ENCODE peak calls at places on chromosomes 3 and 15, in six cellular contexts. One of them, this sample, is unnamed.

GRCh38 chr3:44915702-44916438 is 41.5 kb downstream of the TGM4 start:
- DNase-seq in ACHN: no peak
- DNase-seq in natural killer cell: no peak
- DNase-seq in left lung: no peak
- DNase-seq in NCI-H446 treated with DMSO at 0.1 percent for 48 hours: no peak
- DNase-seq in A549: no peak
- DNase-seq in this sample: no peak

GRCh38 chr15:90619939-90620338 is 90.2 kb downstream of the CRTC3 start:
- DNase-seq in left lung: no peak
- DNase-seq in natural killer cell: no peak
- DNase-seq in ACHN: no peak
- DNase-seq in NCI-H446 treated with DMSO at 0.1 percent for 48 hours: no peak
- DNase-seq in A549: no peak
- DNase-seq in this sample: no peak

GRCh38 chr3:9940746-9941145 is 7.1 kb downstream of the CRELD1 start:
- DNase-seq in ACHN: no peak
- DNase-seq in left lung: no peak
- DNase-seq in NCI-H446 treated with DMSO at 0.1 percent for 48 hours: no peak
- DNase-seq in natural killer cell: no peak
- DNase-seq in A549: no peak
- DNase-seq in this sample: no peak

GRCh38 chr3:15409239-15409638 is 18.1 kb downstream of the METTL6 start:
- DNase-seq in left lung: no peak
- DNase-seq in A549: no peak
- DNase-seq in ACHN: no peak
- DNase-seq in natural killer cell: no peak
- DNase-seq in NCI-H446 treated with DMSO at 0.1 percent for 48 hours: no peak
- DNase-seq in this sample: no peak

GRCh38 chr3:104279617-104280016 is 1087.1 kb upstream of the ALCAM start:
- DNase-seq in left lung: no peak
- DNase-seq in A549: no peak
- DNase-seq in NCI-H446 treated with DMSO at 0.1 percent for 48 hours: no peak
- DNase-seq in natural killer cell: no peak
- DNase-seq in ACHN: peak
- DNase-seq in this sample: peak

GRCh38 chr15:51837784-51838183 is 8.3 kb downstream of the TMOD3 start:
- DNase-seq in natural killer cell: no peak
- DNase-seq in NCI-H446 treated with DMSO at 0.1 percent for 48 hours: no peak
- DNase-seq in ACHN: peak
- DNase-seq in left lung: no peak
- DNase-seq in A549: peak
- DNase-seq in this sample: no peak

GRCh38 chr3:46239301-46239938 is 2.8 kb upstream of the CCR3 start:
- DNase-seq in natural killer cell: no peak
- DNase-seq in ACHN: no peak
- DNase-seq in NCI-H446 treated with DMSO at 0.1 percent for 48 hours: no peak
- DNase-seq in A549: no peak
- DNase-seq in left lung: no peak
- DNase-seq in this sample: no peak

GRCh38 chr15:60844431-60845174 is 365.7 kb upstream of the ICE2 start:
- DNase-seq in NCI-H446 treated with DMSO at 0.1 percent for 48 hours: no peak
- DNase-seq in left lung: no peak
- DNase-seq in ACHN: no peak
- DNase-seq in natural killer cell: peak
- DNase-seq in A549: no peak
- DNase-seq in this sample: no peak

GRCh38 chr3:183142199-183142598 is 20.3 kb downstream of the LAMP3 start:
- DNase-seq in NCI-H446 treated with DMSO at 0.1 percent for 48 hours: no peak
- DNase-seq in ACHN: no peak
- DNase-seq in A549: no peak
- DNase-seq in natural killer cell: no peak
- DNase-seq in left lung: no peak
- DNase-seq in this sample: no peak

GRCh38 chr15:92392462-92392861 is 1.2 kb upstream of the ST8SIA2 start:
- DNase-seq in left lung: no peak
- DNase-seq in ACHN: no peak
- DNase-seq in A549: no peak
- DNase-seq in NCI-H446 treated with DMSO at 0.1 percent for 48 hours: no peak
- DNase-seq in natural killer cell: no peak
- DNase-seq in this sample: no peak

GRCh38 chr3:136838641-136839555 is 20.0 kb downstream of the SLC35G2 start:
- DNase-seq in A549: no peak
- DNase-seq in left lung: no peak
- DNase-seq in natural killer cell: no peak
- DNase-seq in NCI-H446 treated with DMSO at 0.1 percent for 48 hours: peak
- DNase-seq in ACHN: peak
- DNase-seq in this sample: peak

This sample was measured in SW 1271.